ENCODE peak calls at places on chromosomes 7 and 10, in five cellular contexts. N, Q, P, F and T are unnamed samples.

GRCh38 chr10:104279550-104280259 is 10.7 kb downstream of the GSTO2 start:
- DNase-seq in N (no peak), Q (no peak), P (no peak), F (no peak), T (no peak)

GRCh38 chr7:16420649-16421332 is 547 bp downstream of the CRPPA start:
- DNase-seq in N (peak), Q (peak), P (peak), F (peak), T (peak)

GRCh38 chr10:47243791-47244190 is 56.2 kb upstream of the GDF10 start:
- DNase-seq in N (no peak), Q (no peak), P (no peak), F (no peak), T (no peak)

GRCh38 chr7:129434846-129435318 is 650 bp downstream of the STRIP2 start:
- DNase-seq in N (peak), Q (peak), P (no peak), F (no peak), T (no peak)

GRCh38 chr10:132932461-132933307 is 9.7 kb downstream of the CFAP46 start:
- DNase-seq in N (no peak), Q (no peak), P (no peak), F (no peak), T (no peak)

GRCh38 chr10:117968354-117969182 is 78.2 kb downstream of the RAB11FIP2 start:
- DNase-seq in N (no peak), Q (no peak), P (no peak), F (no peak), T (no peak)

GRCh38 chr10:113027230-113027573 is 77.2 kb downstream of the TCF7L2 start:
- DNase-seq in N (no peak), Q (no peak), P (no peak), F (no peak), T (no peak)

GRCh38 chr10:102068216-102068615 is 3.1 kb downstream of the HPS6 start:
- DNase-seq in N (no peak), Q (no peak), P (no peak), F (no peak), T (no peak)

GRCh38 chr10:101987136-101987535 is 68.8 kb downstream of the ARMH3 start:
- DNase-seq in N (no peak), Q (no peak), P (no peak), F (peak), T (no peak)

GRCh38 chr7:64180989-64181388 is 26.0 kb upstream of the ZNF735 start:
- DNase-seq in N (no peak), Q (no peak), P (no peak), F (no peak), T (no peak)

GRCh38 chr10:110648743-110649651 is 4.9 kb downstream of the RBM20 start:
- DNase-seq in N (peak), Q (peak), P (no peak), F (no peak), T (no peak)
- H3K4me3 ChIP-seq in N (no peak), Q (no peak), P (no peak), F (no peak), T (no peak)

DNA sequence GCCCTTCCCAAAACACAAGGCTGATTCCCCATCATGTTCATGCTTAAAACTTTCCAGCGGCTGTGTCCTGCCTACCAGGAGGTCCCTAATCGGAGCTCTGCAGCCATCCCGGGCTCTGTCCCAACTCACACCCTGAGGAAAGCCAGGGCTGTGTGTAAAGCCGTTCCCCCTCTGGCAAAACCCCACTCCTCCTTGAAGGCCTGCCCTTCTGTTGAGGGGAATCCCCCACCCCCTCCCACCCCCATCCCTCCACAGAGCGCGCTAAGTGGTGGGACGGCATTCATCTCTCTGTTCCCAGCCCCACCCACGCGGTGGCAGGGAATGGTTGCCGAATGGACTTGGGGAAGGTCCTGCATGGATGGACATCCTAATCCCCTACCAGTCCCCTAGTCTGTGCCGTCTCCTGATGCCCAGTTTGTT is 667 bp upstream of the TMEM120A start:
- DNase-seq in N (no peak), Q (no peak), P (no peak), F (no peak), T (no peak)
- H3K4ac ChIP-seq in N (peak), Q (no peak), P (peak), F (no peak), T (no peak)

DNA sequence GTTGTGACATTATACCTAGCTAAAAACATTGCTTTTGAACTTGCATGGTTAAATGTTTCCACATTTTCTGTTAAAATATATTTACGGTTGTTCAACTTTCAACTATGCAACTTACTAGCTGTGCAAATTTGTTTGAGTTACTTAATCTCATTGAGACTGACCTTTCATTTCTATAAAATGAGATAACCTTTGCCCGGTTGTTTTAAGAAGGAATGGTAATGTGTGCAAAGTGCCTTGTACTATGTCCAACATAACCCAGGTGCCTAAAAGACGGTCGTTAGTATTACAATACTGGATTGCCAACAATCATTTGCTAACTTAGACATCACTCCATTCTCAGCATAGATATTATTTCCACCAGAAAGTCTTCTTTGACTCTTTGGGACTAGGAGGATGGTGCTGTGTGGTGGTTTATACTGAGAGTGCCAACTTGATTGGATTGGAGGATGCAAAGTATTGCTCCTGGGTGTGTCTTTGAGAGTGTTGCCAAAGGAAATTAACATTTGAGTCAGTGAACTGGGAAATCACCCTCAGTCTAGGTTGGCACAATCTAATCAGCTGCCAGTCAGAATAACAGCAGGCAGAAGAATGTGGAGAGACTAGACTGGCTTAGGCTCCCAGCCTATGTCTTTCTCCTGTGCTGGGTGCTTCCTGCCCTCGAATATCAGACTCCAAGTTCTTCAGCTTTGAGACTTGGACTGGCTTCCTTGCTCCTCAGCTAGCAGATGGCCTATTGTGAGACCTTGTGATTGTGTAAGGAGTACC is 85.2 kb upstream of the PDSS1 start:
- DNase-seq in N (no peak), Q (no peak), P (no peak), F (no peak), T (no peak)
- H2AFZ ChIP-seq in N (no peak), Q (no peak), P (no peak), F (no peak), T (no peak)

DNA sequence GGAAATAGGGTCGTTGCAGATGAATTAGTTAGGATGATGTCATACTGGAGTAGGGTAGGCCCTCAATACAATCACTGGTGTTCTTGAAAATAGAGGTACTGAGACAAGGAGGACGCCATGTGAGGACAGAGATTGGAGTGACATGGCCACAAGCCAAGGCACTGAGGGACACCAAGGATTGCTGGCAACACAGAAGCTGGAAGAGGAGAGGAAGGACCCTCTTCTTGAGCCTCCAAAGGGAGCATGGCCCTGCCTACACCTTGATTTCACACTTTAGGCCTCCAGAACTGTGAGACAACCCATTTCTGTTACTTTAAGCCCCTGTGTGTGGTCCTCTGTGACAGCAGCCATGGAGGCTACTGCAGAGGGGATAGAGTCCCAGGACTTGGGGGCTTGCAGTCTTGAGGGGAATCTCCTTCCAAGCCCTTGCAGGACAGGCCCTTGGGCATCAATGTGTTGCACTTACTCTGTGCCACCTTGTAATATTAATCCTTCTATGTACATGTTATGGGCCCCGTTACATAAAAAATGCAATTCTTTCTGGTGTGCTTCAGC is 3.7 kb upstream of the AOC1 start:
- DNase-seq in N (no peak), Q (no peak), P (no peak), F (no peak), T (no peak)
- H3K4me3 ChIP-seq in N (no peak), Q (no peak), P (no peak), F (no peak), T (no peak)

GRCh38 chr7:24611130-24611529 is 37.9 kb downstream of the PALS2 start:
- DNase-seq in N (no peak), Q (no peak), P (no peak), F (no peak), T (no peak)
- H3K4ac ChIP-seq in N (no peak), Q (no peak), P (no peak), F (no peak), T (no peak)

GRCh38 chr7:123024989-123025758 is 29.7 kb upstream of the TAS2R16 start:
- DNase-seq in N (no peak), Q (peak), P (no peak), F (no peak), T (no peak)
- H2AFZ ChIP-seq in N (no peak), Q (no peak), P (no peak), F (no peak), T (no peak)

GRCh38 chr10:62214364-62214874 is 54.2 kb downstream of the RTKN2 start:
- DNase-seq in N (no peak), Q (no peak), P (no peak), F (no peak), T (no peak)
- H3K4me3 ChIP-seq in N (no peak), Q (no peak), P (no peak), F (no peak), T (no peak)